ENCODE peak calls at places on chromosome X, in six cellular contexts. G, O, Z, W, C and A are unnamed samples.
A peak's percentile ranks its signal among the peaks of the same experiment; 100 is the strongest.

GRCh38 chrX:102957751-102958150 is 20.7 kb downstream of the RAB40AL start:
- DNase-seq in G (no peak), O (no peak), Z (no peak), W (no peak), C (no peak), A (no peak)

GRCh38 chrX:64428371-64428770 is 33.1 kb upstream of the MTMR8 start:
- DNase-seq in G (no peak), O (no peak), Z (no peak), W (no peak), C (no peak), A (no peak)

GRCh38 chrX:11422529-11422857 is 129.3 kb downstream of the AMELX start:
- DNase-seq in G (no peak), O (no peak), Z (no peak), W (no peak), C (no peak), A (no peak)

GRCh38 chrX:85851418-85851817 is 195.9 kb downstream of the CHM start:
- DNase-seq in G (peak; percentile 2), O (peak; percentile 14), Z (peak; percentile 3), W (peak; percentile 1), C (no peak), A (no peak)

GRCh38 chrX:1308476-1308875 is 28.1 kb upstream of the IL3RA start:
- DNase-seq in G (no peak), O (no peak), Z (no peak), W (no peak), C (no peak), A (no peak)

GRCh38 chrX:21373637-21374162 is 518 bp upstream of the CNKSR2 start:
- DNase-seq in G (no peak), O (no peak), Z (no peak), W (no peak), C (no peak), A (no peak)

GRCh38 chrX:108071578-108071977 is 19.8 kb downstream of the PSMD10 start:
- DNase-seq in G (no peak), O (no peak), Z (no peak), W (peak; percentile 5), C (no peak), A (no peak)

GRCh38 chrX:152632445-152633097 is 5.1 kb upstream of the GABRQ start:
- DNase-seq in G (no peak), O (peak; percentile 8), Z (peak; percentile 49), W (peak; percentile 37), C (no peak), A (peak; percentile 28)

GRCh38 chrX:137568741-137569469 is 3.0 kb downstream of the ZIC3 start:
- DNase-seq in G (no peak), O (no peak), Z (no peak), W (no peak), C (no peak), A (no peak)

GRCh38 chrX:82029571-82030218 is 827.8 kb downstream of the SH3BGRL start:
- DNase-seq in G (no peak), O (no peak), Z (no peak), W (no peak), C (no peak), A (no peak)

GRCh38 chrX:40273356-40274050 is 175.7 kb upstream of the BCOR start:
- DNase-seq in G (no peak), O (no peak), Z (peak; percentile 77), W (peak; percentile 89), C (no peak), A (no peak)

GRCh38 chrX:40111868-40112267 is 14.1 kb upstream of the BCOR start:
- DNase-seq in G (no peak), O (no peak), Z (no peak), W (no peak), C (no peak), A (no peak)

GRCh38 chrX:13327666-13328065 is 7.8 kb upstream of the ATXN3L start:
- DNase-seq in G (no peak), O (no peak), Z (no peak), W (no peak), C (no peak), A (no peak)

GRCh38 chrX:580020-580419 is 50.6 kb upstream of the SHOX start:
- DNase-seq in G (no peak), O (no peak), Z (no peak), W (no peak), C (no peak), A (no peak)

GRCh38 chrX:45778621-45779020 is 577.9 kb upstream of the DIPK2B start:
- DNase-seq in G (no peak), O (no peak), Z (no peak), W (no peak), C (no peak), A (no peak)

GRCh38 chrX:42678133-42678532 is 99.8 kb downstream of the PPP1R2C start:
- DNase-seq in G (no peak), O (no peak), Z (no peak), W (peak; percentile 3), C (no peak), A (no peak)

GRCh38 chrX:152635941-152636340 is 1.8 kb upstream of the GABRQ start:
- DNase-seq in G (no peak), O (peak; percentile 27), Z (peak; percentile 50), W (peak; percentile 46), C (no peak), A (peak; percentile 45)

GRCh38 chrX:3142259-3143042 is 101.2 kb downstream of the ARSF start:
- DNase-seq in G (no peak), O (no peak), Z (no peak), W (no peak), C (no peak), A (peak; percentile 26)

GRCh38 chrX:16786791-16787735 is 797 bp downstream of the TXLNG start:
- DNase-seq in G (no peak), O (no peak), Z (peak; percentile 68), W (no peak), C (no peak), A (no peak)
- H3K9ac ChIP-seq in G (no peak overlapping the region), O (peak overlapping the region; percentile 71), Z (peak overlapping the region; percentile 74), W (peak overlapping the region; percentile 81), C (peak overlapping the region; percentile 64), A (peak overlapping the region; percentile 82)

GRCh38 chrX:47191331-47191730 is 2.3 kb upstream of the UBA1 start:
- DNase-seq in G (no peak), O (no peak), Z (no peak), W (peak; percentile 9), C (no peak), A (no peak)

GRCh38 chrX:47191806-47192401 is 1.7 kb upstream of the UBA1 start:
- DNase-seq in G (no peak), O (no peak), Z (no peak), W (no peak), C (no peak), A (no peak)

GRCh38 chrX:47194388-47194787 is 759 bp downstream of the UBA1 start:
- DNase-seq in G (no peak), O (no peak), Z (no peak), W (no peak), C (no peak), A (no peak)

GRCh38 chrX:47196098-47196497 is 2.5 kb downstream of the UBA1 start:
- DNase-seq in G (no peak), O (no peak), Z (no peak), W (no peak), C (no peak), A (no peak)

GRCh38 chrX:47193475-47194241 is at the start of gene UBA1:
- DNase-seq in G (no peak), O (peak; percentile 90), Z (peak; percentile 95), W (peak; percentile 95), C (peak; percentile 97), A (peak; percentile 98)
- TF ChIP-seq POLR2AphosphoS5 in G (peak; percentile 85), O (peak; percentile 85), Z (peak; percentile 95), W (peak; percentile 34), C (peak; percentile 85), A (peak; percentile 90)

GRCh38 chrX:24493740-24494543 is 28.9 kb downstream of the PDK3 start:
- DNase-seq in G (no peak), O (peak; percentile 38), Z (no peak), W (no peak), C (no peak), A (no peak)
- H3K9ac ChIP-seq in G (no peak overlapping the region), O (no peak overlapping the region), Z (no peak overlapping the region), W (no peak overlapping the region), C (no peak overlapping the region), A (no peak overlapping the region)

GRCh38 chrX:56066016-56066415 is 166.1 kb upstream of the KLF8 start:
- DNase-seq in G (no peak), O (no peak), Z (no peak), W (no peak), C (peak; percentile 57), A (no peak)
- TF ChIP-seq POLR2AphosphoS5 in G (no peak), O (no peak), Z (no peak), W (no peak), C (no peak), A (no peak)

GRCh38 chrX:148612431-148612830 is 112.0 kb downstream of the AFF2 start:
- DNase-seq in G (no peak), O (no peak), Z (no peak), W (no peak), C (no peak), A (no peak)

GRCh38 chrX:148611993-148612392 is 111.6 kb downstream of the AFF2 start:
- DNase-seq in G (no peak), O (no peak), Z (no peak), W (no peak), C (no peak), A (no peak)

DNA sequence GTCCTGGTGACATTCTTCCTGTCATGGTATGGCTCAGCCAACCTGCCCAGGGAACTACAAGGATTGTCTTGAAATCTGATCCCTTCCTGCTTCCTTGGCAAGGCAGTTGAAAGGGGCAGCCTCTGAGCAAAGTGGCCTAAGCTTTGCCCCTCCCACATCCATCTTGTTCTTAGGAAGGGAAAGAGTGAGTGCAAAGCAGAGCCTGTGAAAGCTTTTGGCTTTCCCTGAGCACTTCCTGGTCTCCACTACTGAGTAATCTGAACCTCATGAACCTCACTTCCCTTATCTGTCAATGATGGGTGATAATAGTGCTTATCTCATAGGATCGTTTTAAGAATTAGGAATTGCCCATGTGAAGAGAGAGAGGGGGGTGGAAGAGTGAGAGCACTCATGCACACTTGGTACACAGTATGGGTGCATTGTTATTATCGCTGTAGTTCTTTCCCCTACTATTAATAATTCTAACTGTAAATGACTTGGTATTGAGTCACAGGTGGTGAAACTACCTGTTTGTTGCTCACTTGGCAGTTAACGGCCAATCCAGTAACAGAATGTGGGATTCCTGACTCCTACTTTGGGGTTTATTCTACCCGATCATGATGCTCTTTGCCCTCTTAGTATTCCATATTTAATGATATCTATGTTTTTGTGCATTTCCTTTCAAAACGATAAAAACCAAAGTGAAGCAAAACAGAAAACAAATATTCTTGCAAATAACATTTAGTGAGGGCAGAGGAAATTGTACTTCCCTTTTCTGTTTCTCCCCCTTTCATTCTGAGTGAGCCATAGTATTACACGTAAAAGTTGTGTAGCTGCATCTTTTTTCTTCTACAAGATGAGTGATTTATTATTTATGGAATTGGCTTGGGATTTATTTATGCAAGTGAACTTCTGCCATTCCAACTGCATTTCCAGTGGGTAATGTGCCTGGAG is 109.6 kb downstream of the AFF2 start:
- DNase-seq in G (peak; percentile 7), O (no peak), Z (no peak), W (no peak), C (peak; percentile 40), A (no peak)
- H3K9ac ChIP-seq in G (no peak overlapping the region), O (no peak overlapping the region), Z (no peak overlapping the region), W (no peak overlapping the region), C (peak overlapping the region; percentile 16), A (no peak overlapping the region)